ENCODE peak calls at places on chromosomes 16 and 17, in five cellular contexts. X, D, B, W and R are unnamed samples.

GRCh38 chr16:23521037-23521743 is 10.9 kb upstream of the GGA2 start:
- DNase-seq in D (no peak), B (no peak), X (no peak), W (no peak), R (no peak)

GRCh38 chr17:42365136-42365535 is 23.1 kb downstream of the STAT3 start:
- DNase-seq in X (no peak), W (peak), B (no peak), D (no peak), R (no peak)

GRCh38 chr17:16919663-16920627 is 52.0 kb downstream of the TNFRSF13B start:
- DNase-seq in B (no peak), D (no peak), X (no peak), W (no peak), R (no peak)

GRCh38 chr17:28326114-28326513 is 7.1 kb downstream of the TMEM97 start:
- DNase-seq in W (no peak), B (no peak), D (no peak), X (no peak), R (no peak)

GRCh38 chr16:70157105-70157476 is 16.5 kb upstream of the CLEC18C start:
- DNase-seq in X (no peak), B (no peak), W (no peak), D (no peak), R (no peak)

GRCh38 chr17:78231991-78232759 is 744 bp downstream of the TMEM235 start:
- DNase-seq in X (no peak), W (no peak), B (no peak), D (no peak), R (no peak)

GRCh38 chr16:49663081-49664057 is 192.5 kb downstream of the ZNF423 start:
- DNase-seq in X (no peak), D (no peak), B (no peak), W (no peak), R (no peak)

GRCh38 chr16:82891918-82892317 is 265.1 kb downstream of the CDH13 start:
- DNase-seq in B (no peak), X (no peak), W (peak), D (no peak), R (no peak)

GRCh38 chr17:76369804-76370203 is 14.6 kb upstream of the SPHK1 start:
- DNase-seq in B (no peak), W (no peak), D (no peak), X (no peak), R (no peak)

GRCh38 chr16:74296465-74297295 is at the start of gene PSMD7:
- DNase-seq in B (peak), X (peak), W (peak), D (peak), R (peak)

GRCh38 chr17:47316316-47316715 is 7.4 kb upstream of the EFCAB13 start:
- DNase-seq in X (no peak), B (no peak), D (no peak), W (peak), R (no peak)

GRCh38 chr16:76899767-76900166 is 291.2 kb upstream of the MON1B start:
- DNase-seq in W (no peak), X (no peak), B (no peak), D (no peak), R (no peak)

GRCh38 chr16:46627746-46628145 is 6.6 kb upstream of the SHCBP1 start:
- DNase-seq in X (no peak), D (no peak), W (no peak), B (no peak), R (no peak)